ENCODE peak calls at places on chromosomes 6 and 20, in six cellular contexts. K is AG04449; H is fibroblast of pulmonary artery; L is anterior cingulate cortex; N is fibroblast of the aortic adventitia; T is activated CD4-positive, alpha-beta T cell treated with anti-CD3 and anti-CD28 coated beads, Interleukin-2, amount 50 U/mL, for 1 hour. I is an unnamed sample.

GRCh38 chr20:37990571-37991151 is 42.6 kb downstream of the TTI1 start:
- DNase-seq in T (peak), H (peak), K (no peak), N (peak), L (no peak), I (peak)

GRCh38 chr6:140988780-140989179 is 1143.9 kb upstream of the GJE1 start:
- DNase-seq in K (no peak), H (peak), T (no peak), N (no peak), L (no peak), I (peak)

GRCh38 chr6:7215798-7216231 is 97.2 kb downstream of the SSR1 start:
- DNase-seq in H (no peak), L (no peak), K (no peak), N (no peak), T (no peak), I (no peak)

GRCh38 chr6:105317607-105318533 is 85.0 kb downstream of the PREP start:
- DNase-seq in H (peak), L (no peak), K (no peak), T (no peak), N (no peak), I (peak)

GRCh38 chr6:43771858-43772570 is 2.0 kb downstream of the VEGFA start:
- DNase-seq in H (peak), N (no peak), L (no peak), K (no peak), T (peak), I (peak)

GRCh38 chr6:1286972-1287600 is 24.8 kb upstream of the FOXQ1 start:
- DNase-seq in K (no peak), N (peak), L (no peak), T (no peak), H (peak), I (peak)

GRCh38 chr6:12570461-12571030 is 146.0 kb upstream of the PHACTR1 start:
- DNase-seq in K (no peak), L (no peak), N (peak), H (peak), T (no peak), I (peak)

GRCh38 chr6:25971187-25971811 is 8.7 kb downstream of the TRIM38 start:
- DNase-seq in N (peak), H (peak), K (peak), T (no peak), L (no peak), I (peak)

GRCh38 chr6:42313941-42314570 is 96.4 kb upstream of the MRPS10 start:
- DNase-seq in K (no peak), T (no peak), N (peak), L (no peak), H (peak), I (peak)

GRCh38 chr6:11556308-11556707 is 18.8 kb downstream of the TMEM170B start:
- DNase-seq in H (no peak), N (no peak), L (no peak), T (no peak), K (no peak), I (no peak)

GRCh38 chr6:143570147-143570853 is 58.8 kb upstream of the FUCA2 start:
- DNase-seq in H (no peak), T (no peak), K (no peak), L (no peak), N (no peak), I (no peak)

GRCh38 chr6:4727236-4727635 is 49.0 kb upstream of the CDYL start:
- DNase-seq in N (no peak), K (no peak), T (no peak), H (no peak), L (no peak), I (no peak)

GRCh38 chr6:53803081-53803860 is 8.5 kb downstream of the LRRC1 start:
- DNase-seq in N (no peak), H (no peak), T (no peak), L (no peak), K (peak), I (peak)

GRCh38 chr6:166586424-166587156 is at the start of gene RAMACL:
- DNase-seq in N (no peak), H (no peak), K (no peak), T (peak), L (no peak), I (no peak)

GRCh38 chr20:10508060-10508459 is 73.0 kb downstream of the SLX4IP start:
- DNase-seq in K (no peak), T (no peak), L (no peak), H (peak), N (peak), I (peak)

GRCh38 chr20:14712302-14712739 is 374.9 kb upstream of the FLRT3 start:
- DNase-seq in K (no peak), N (peak), L (no peak), T (no peak), H (peak), I (peak)

GRCh38 chr6:97885230-97885772 is 602.3 kb upstream of the MMS22L start:
- DNase-seq in H (no peak), N (no peak), T (no peak), L (no peak), K (no peak), I (no peak)

GRCh38 chr6:81381382-81381916 is 371.0 kb downstream of the TENT5A start:
- DNase-seq in N (no peak), L (no peak), K (no peak), T (no peak), H (no peak), I (no peak)

GRCh38 chr6:26033132-26033941 is 53.9 kb upstream of the HFE start:
- DNase-seq in T (peak), L (peak), N (peak), K (peak), H (peak), I (peak)

GRCh38 chr20:62418709-62419487 is 8.4 kb downstream of the RBBP8NL start:
- DNase-seq in L (no peak), H (no peak), N (no peak), K (no peak), T (no peak), I (no peak)

GRCh38 chr6:26516481-26517427 is 16.7 kb downstream of the BTN1A1 start:
- DNase-seq in H (no peak), L (no peak), N (no peak), T (no peak), K (no peak), I (no peak)

GRCh38 chr6:37512400-37512958 is 12.8 kb upstream of the CCDC167 start:
- DNase-seq in L (no peak), H (no peak), T (no peak), N (no peak), K (no peak), I (no peak)